ENCODE peak calls at places on chromosomes 3 and 15, in four cellular contexts. N, O, C and A are unnamed samples.

GRCh38 chr15:49696441-49696840 is 75.6 kb downstream of the DTWD1 start:
- DNase-seq in C (no peak), O (no peak), N (no peak), A (no peak)

GRCh38 chr3:129424185-129424841 is 4.1 kb downstream of the EFCAB12 start:
- DNase-seq in N (no peak), C (peak; percentile 89), O (no peak), A (no peak)

GRCh38 chr15:78308422-78309021 is 9.1 kb upstream of the SKIC8 start:
- DNase-seq in N (peak; percentile 89), O (peak; percentile 54), C (peak; percentile 74), A (peak; percentile 74)

GRCh38 chr15:88513195-88513594 is 33.3 kb downstream of the DET1 start:
- DNase-seq in O (no peak), C (no peak), N (no peak), A (peak; percentile 70)

GRCh38 chr15:28021281-28022039 is 77.7 kb downstream of the OCA2 start:
- DNase-seq in C (no peak), O (peak; percentile 22), N (peak; percentile 88), A (peak; percentile 40)

GRCh38 chr3:184766555-184767261 is 45.3 kb upstream of the VPS8 start:
- DNase-seq in C (no peak), O (no peak), N (no peak), A (peak; percentile 83)

GRCh38 chr3:9909221-9910013 is 6.8 kb downstream of the IL17RE start:
- DNase-seq in O (no peak), N (no peak), C (no peak), A (no peak)

GRCh38 chr3:55630921-55631299 is 143.8 kb upstream of the WNT5A start:
- DNase-seq in N (no peak), O (no peak), C (no peak), A (no peak)

GRCh38 chr3:14797731-14798130 is 21.0 kb upstream of the FGD5 start:
- DNase-seq in N (no peak), O (no peak), C (no peak), A (no peak)

GRCh38 chr15:60423540-60423939 is 25.8 kb upstream of the ANXA2 start:
- DNase-seq in N (peak; percentile 75), C (no peak), O (peak; percentile 52), A (peak; percentile 76)

GRCh38 chr3:160893207-160893606 is 137.2 kb downstream of the PPM1L start:
- DNase-seq in N (no peak), O (no peak), C (no peak), A (no peak)

GRCh38 chr3:123870033-123870432 is 14.1 kb downstream of the MYLK start:
- DNase-seq in N (no peak), C (no peak), O (no peak), A (no peak)

GRCh38 chr15:50355612-50355905 is 561 bp upstream of the GABPB1 start:
- DNase-seq in O (no peak), N (no peak), C (no peak), A (no peak)

GRCh38 chr15:40151499-40151898 is 9.4 kb upstream of the BUB1B start:
- DNase-seq in O (no peak), C (no peak), N (no peak), A (no peak)

GRCh38 chr3:150050510-150050909 is 79.8 kb upstream of the PFN2 start:
- DNase-seq in C (no peak), O (no peak), N (no peak), A (no peak)

GRCh38 chr3:183764854-183765731 is 60.3 kb downstream of the MAP6D1 start:
- DNase-seq in C (peak; percentile 18), N (no peak), O (no peak), A (no peak)

GRCh38 chr3:62161306-62161705 is 212.0 kb downstream of the FEZF2 start:
- DNase-seq in C (no peak), O (no peak), N (no peak), A (no peak)

GRCh38 chr3:88013592-88013991 is 45.2 kb downstream of the CGGBP1 start:
- DNase-seq in O (no peak), N (no peak), C (no peak), A (no peak)

GRCh38 chr15:65431731-65432130 is 9.0 kb upstream of the IGDCC4 start:
- DNase-seq in O (no peak), C (no peak), N (no peak), A (no peak)

GRCh38 chr15:53359038-53359437 is 400.4 kb downstream of the WDR72 start:
- DNase-seq in C (no peak), O (no peak), N (no peak), A (no peak)

GRCh38 chr3:46707601-46708011 is 6.4 kb downstream of the TMIE start:
- DNase-seq in O (no peak), N (no peak), C (no peak), A (no peak)

GRCh38 chr15:82530606-82531379 is 9.5 kb downstream of the RPS17 start:
- DNase-seq in C (peak; percentile 76), O (peak; percentile 73), N (peak; percentile 78), A (peak; percentile 79)

GRCh38 chr3:63746211-63746610 is 72.9 kb upstream of the C3orf49 start:
- DNase-seq in O (no peak), C (no peak), N (no peak), A (no peak)

GRCh38 chr3:151445283-151446001 is 15.4 kb downstream of the IGSF10 start:
- DNase-seq in N (no peak), C (no peak), O (no peak), A (no peak)

GRCh38 chr3:179933079-179933478 is 103.7 kb downstream of the PEX5L start:
- DNase-seq in C (no peak), N (no peak), O (no peak), A (no peak)

GRCh38 chr3:54443572-54444161 is 321.3 kb downstream of the CACNA2D3 start:
- DNase-seq in C (no peak), N (no peak), O (no peak), A (peak; percentile 58)